ENCODE peak calls at places on chromosomes 13 and 19, in ten cellular contexts. One of them, this sample, is unnamed.

GRCh38 chr19:29375429-29376093 is 150.2 kb upstream of the VSTM2B start:
- DNase-seq in stimulated activated CD8-positive, alpha-beta memory T cell treated with anti-CD3 and anti-CD28 coated beads, Interleukin-2, amount 100 ng/mL, for 48 hours: no peak
- DNase-seq in mesothelial cell of epicardium: no peak
- DNase-seq in activated naive CD8-positive, alpha-beta T cell treated with anti-CD3 and anti-CD28 coated beads for 36 hours: no peak
- DNase-seq in NCI-H1694 treated with DMSO at 0.1 percent for 48 hours: no peak
- DNase-seq in nephron progenitor cell: no peak
- DNase-seq in uterus: no peak
- DNase-seq in SW 1271: no peak
- DNase-seq in A549: no peak
- DNase-seq in pancreas: no peak
- DNase-seq in this sample: no peak

GRCh38 chr19:5957132-5957531 is 20.8 kb downstream of the RANBP3 start:
- DNase-seq in SW 1271: no peak
- DNase-seq in activated naive CD8-positive, alpha-beta T cell treated with anti-CD3 and anti-CD28 coated beads for 36 hours: no peak
- DNase-seq in pancreas: no peak
- DNase-seq in stimulated activated CD8-positive, alpha-beta memory T cell treated with anti-CD3 and anti-CD28 coated beads, Interleukin-2, amount 100 ng/mL, for 48 hours: no peak
- DNase-seq in mesothelial cell of epicardium: no peak
- DNase-seq in nephron progenitor cell: no peak
- DNase-seq in NCI-H1694 treated with DMSO at 0.1 percent for 48 hours: no peak
- DNase-seq in A549: no peak
- DNase-seq in uterus: no peak
- DNase-seq in this sample: no peak

GRCh38 chr19:28899703-28900102 is 313.2 kb downstream of the UQCRFS1 start:
- DNase-seq in mesothelial cell of epicardium: no peak
- DNase-seq in pancreas: no peak
- DNase-seq in SW 1271: no peak
- DNase-seq in uterus: no peak
- DNase-seq in NCI-H1694 treated with DMSO at 0.1 percent for 48 hours: no peak
- DNase-seq in A549: no peak
- DNase-seq in stimulated activated CD8-positive, alpha-beta memory T cell treated with anti-CD3 and anti-CD28 coated beads, Interleukin-2, amount 100 ng/mL, for 48 hours: no peak
- DNase-seq in activated naive CD8-positive, alpha-beta T cell treated with anti-CD3 and anti-CD28 coated beads for 36 hours: no peak
- DNase-seq in nephron progenitor cell: no peak
- DNase-seq in this sample: no peak

GRCh38 chr13:56670563-56670962 is 470.2 kb upstream of the PRR20A start:
- DNase-seq in NCI-H1694 treated with DMSO at 0.1 percent for 48 hours: no peak
- DNase-seq in mesothelial cell of epicardium: no peak
- DNase-seq in stimulated activated CD8-positive, alpha-beta memory T cell treated with anti-CD3 and anti-CD28 coated beads, Interleukin-2, amount 100 ng/mL, for 48 hours: no peak
- DNase-seq in pancreas: no peak
- DNase-seq in activated naive CD8-positive, alpha-beta T cell treated with anti-CD3 and anti-CD28 coated beads for 36 hours: no peak
- DNase-seq in A549: no peak
- DNase-seq in uterus: no peak
- DNase-seq in nephron progenitor cell: no peak
- DNase-seq in SW 1271: no peak
- DNase-seq in this sample: no peak

GRCh38 chr19:58350001-58350801 is 3.1 kb downstream of the A1BG start:
- DNase-seq in NCI-H1694 treated with DMSO at 0.1 percent for 48 hours: no peak
- DNase-seq in pancreas: no peak
- DNase-seq in stimulated activated CD8-positive, alpha-beta memory T cell treated with anti-CD3 and anti-CD28 coated beads, Interleukin-2, amount 100 ng/mL, for 48 hours: no peak
- DNase-seq in mesothelial cell of epicardium: no peak
- DNase-seq in uterus: no peak
- DNase-seq in nephron progenitor cell: no peak
- DNase-seq in A549: no peak
- DNase-seq in activated naive CD8-positive, alpha-beta T cell treated with anti-CD3 and anti-CD28 coated beads for 36 hours: no peak
- DNase-seq in SW 1271: no peak
- DNase-seq in this sample: peak

GRCh38 chr13:107554355-107554905 is 660.9 kb downstream of the LIG4 start:
- DNase-seq in mesothelial cell of epicardium: no peak
- DNase-seq in stimulated activated CD8-positive, alpha-beta memory T cell treated with anti-CD3 and anti-CD28 coated beads, Interleukin-2, amount 100 ng/mL, for 48 hours: no peak
- DNase-seq in NCI-H1694 treated with DMSO at 0.1 percent for 48 hours: no peak
- DNase-seq in A549: no peak
- DNase-seq in activated naive CD8-positive, alpha-beta T cell treated with anti-CD3 and anti-CD28 coated beads for 36 hours: no peak
- DNase-seq in uterus: no peak
- DNase-seq in SW 1271: no peak
- DNase-seq in pancreas: no peak
- DNase-seq in nephron progenitor cell: no peak
- DNase-seq in this sample: no peak

GRCh38 chr13:37690361-37690760 is 91.8 kb upstream of the POSTN start:
- DNase-seq in NCI-H1694 treated with DMSO at 0.1 percent for 48 hours: no peak
- DNase-seq in uterus: no peak
- DNase-seq in pancreas: no peak
- DNase-seq in mesothelial cell of epicardium: no peak
- DNase-seq in stimulated activated CD8-positive, alpha-beta memory T cell treated with anti-CD3 and anti-CD28 coated beads, Interleukin-2, amount 100 ng/mL, for 48 hours: no peak
- DNase-seq in activated naive CD8-positive, alpha-beta T cell treated with anti-CD3 and anti-CD28 coated beads for 36 hours: no peak
- DNase-seq in SW 1271: no peak
- DNase-seq in A549: no peak
- DNase-seq in nephron progenitor cell: no peak
- DNase-seq in this sample: no peak

GRCh38 chr13:108777421-108778420 is 148.3 kb downstream of the MYO16 start:
- DNase-seq in nephron progenitor cell: peak
- DNase-seq in mesothelial cell of epicardium: no peak
- DNase-seq in pancreas: no peak
- DNase-seq in uterus: no peak
- DNase-seq in stimulated activated CD8-positive, alpha-beta memory T cell treated with anti-CD3 and anti-CD28 coated beads, Interleukin-2, amount 100 ng/mL, for 48 hours: no peak
- DNase-seq in SW 1271: no peak
- DNase-seq in NCI-H1694 treated with DMSO at 0.1 percent for 48 hours: no peak
- DNase-seq in A549: peak
- DNase-seq in activated naive CD8-positive, alpha-beta T cell treated with anti-CD3 and anti-CD28 coated beads for 36 hours: no peak
- DNase-seq in this sample: no peak

GRCh38 chr19:947707-948533 is 22.1 kb downstream of the ARID3A start:
- DNase-seq in uterus: peak
- DNase-seq in A549: no peak
- DNase-seq in SW 1271: no peak
- DNase-seq in nephron progenitor cell: no peak
- DNase-seq in pancreas: no peak
- DNase-seq in mesothelial cell of epicardium: no peak
- DNase-seq in activated naive CD8-positive, alpha-beta T cell treated with anti-CD3 and anti-CD28 coated beads for 36 hours: peak
- DNase-seq in NCI-H1694 treated with DMSO at 0.1 percent for 48 hours: no peak
- DNase-seq in stimulated activated CD8-positive, alpha-beta memory T cell treated with anti-CD3 and anti-CD28 coated beads, Interleukin-2, amount 100 ng/mL, for 48 hours: no peak
- DNase-seq in this sample: no peak

GRCh38 chr13:41231786-41232185 is 31.6 kb downstream of the MTRF1 start:
- DNase-seq in A549: no peak
- DNase-seq in nephron progenitor cell: peak
- DNase-seq in NCI-H1694 treated with DMSO at 0.1 percent for 48 hours: no peak
- DNase-seq in stimulated activated CD8-positive, alpha-beta memory T cell treated with anti-CD3 and anti-CD28 coated beads, Interleukin-2, amount 100 ng/mL, for 48 hours: no peak
- DNase-seq in uterus: no peak
- DNase-seq in mesothelial cell of epicardium: no peak
- DNase-seq in pancreas: peak
- DNase-seq in activated naive CD8-positive, alpha-beta T cell treated with anti-CD3 and anti-CD28 coated beads for 36 hours: no peak
- DNase-seq in SW 1271: no peak
- DNase-seq in this sample: no peak

GRCh38 chr13:39815345-39816111 is 160.1 kb downstream of the COG6 start:
- DNase-seq in A549: no peak
- DNase-seq in nephron progenitor cell: no peak
- DNase-seq in uterus: no peak
- DNase-seq in SW 1271: no peak
- DNase-seq in activated naive CD8-positive, alpha-beta T cell treated with anti-CD3 and anti-CD28 coated beads for 36 hours: no peak
- DNase-seq in stimulated activated CD8-positive, alpha-beta memory T cell treated with anti-CD3 and anti-CD28 coated beads, Interleukin-2, amount 100 ng/mL, for 48 hours: no peak
- DNase-seq in NCI-H1694 treated with DMSO at 0.1 percent for 48 hours: peak
- DNase-seq in pancreas: no peak
- DNase-seq in mesothelial cell of epicardium: no peak
- DNase-seq in this sample: no peak

GRCh38 chr19:40231544-40232424 is 5.3 kb upstream of the CCNP start:
- DNase-seq in pancreas: no peak
- DNase-seq in NCI-H1694 treated with DMSO at 0.1 percent for 48 hours: no peak
- DNase-seq in mesothelial cell of epicardium: no peak
- DNase-seq in stimulated activated CD8-positive, alpha-beta memory T cell treated with anti-CD3 and anti-CD28 coated beads, Interleukin-2, amount 100 ng/mL, for 48 hours: no peak
- DNase-seq in SW 1271: no peak
- DNase-seq in uterus: no peak
- DNase-seq in A549: no peak
- DNase-seq in nephron progenitor cell: peak
- DNase-seq in activated naive CD8-positive, alpha-beta T cell treated with anti-CD3 and anti-CD28 coated beads for 36 hours: no peak
- DNase-seq in this sample: peak

GRCh38 chr19:43901395-43902390 is 33.4 kb downstream of the ZNF45 start:
- DNase-seq in A549: peak
- DNase-seq in NCI-H1694 treated with DMSO at 0.1 percent for 48 hours: no peak
- DNase-seq in mesothelial cell of epicardium: peak
- DNase-seq in SW 1271: peak
- DNase-seq in stimulated activated CD8-positive, alpha-beta memory T cell treated with anti-CD3 and anti-CD28 coated beads, Interleukin-2, amount 100 ng/mL, for 48 hours: peak
- DNase-seq in pancreas: peak
- DNase-seq in nephron progenitor cell: peak
- DNase-seq in activated naive CD8-positive, alpha-beta T cell treated with anti-CD3 and anti-CD28 coated beads for 36 hours: peak
- DNase-seq in uterus: peak
- DNase-seq in this sample: peak

GRCh38 chr13:40664100-40665060 is 2.1 kb downstream of the FOXO1 start:
- DNase-seq in stimulated activated CD8-positive, alpha-beta memory T cell treated with anti-CD3 and anti-CD28 coated beads, Interleukin-2, amount 100 ng/mL, for 48 hours: peak
- DNase-seq in nephron progenitor cell: peak
- DNase-seq in uterus: peak
- DNase-seq in activated naive CD8-positive, alpha-beta T cell treated with anti-CD3 and anti-CD28 coated beads for 36 hours: peak
- DNase-seq in pancreas: peak
- DNase-seq in mesothelial cell of epicardium: peak
- DNase-seq in NCI-H1694 treated with DMSO at 0.1 percent for 48 hours: no peak
- DNase-seq in A549: peak
- DNase-seq in SW 1271: peak
- DNase-seq in this sample: peak

GRCh38 chr13:111926501-111927180 is 140.3 kb upstream of the SOX1 start:
- DNase-seq in NCI-H1694 treated with DMSO at 0.1 percent for 48 hours: no peak
- DNase-seq in SW 1271: no peak
- DNase-seq in A549: no peak
- DNase-seq in activated naive CD8-positive, alpha-beta T cell treated with anti-CD3 and anti-CD28 coated beads for 36 hours: no peak
- DNase-seq in stimulated activated CD8-positive, alpha-beta memory T cell treated with anti-CD3 and anti-CD28 coated beads, Interleukin-2, amount 100 ng/mL, for 48 hours: no peak
- DNase-seq in mesothelial cell of epicardium: no peak
- DNase-seq in pancreas: no peak
- DNase-seq in nephron progenitor cell: no peak
- DNase-seq in uterus: no peak
- DNase-seq in this sample: no peak

GRCh38 chr19:33690461-33691427 is 69.0 kb downstream of the CHST8 start:
- DNase-seq in uterus: no peak
- DNase-seq in activated naive CD8-positive, alpha-beta T cell treated with anti-CD3 and anti-CD28 coated beads for 36 hours: no peak
- DNase-seq in nephron progenitor cell: no peak
- DNase-seq in SW 1271: no peak
- DNase-seq in A549: no peak
- DNase-seq in mesothelial cell of epicardium: no peak
- DNase-seq in stimulated activated CD8-positive, alpha-beta memory T cell treated with anti-CD3 and anti-CD28 coated beads, Interleukin-2, amount 100 ng/mL, for 48 hours: peak
- DNase-seq in NCI-H1694 treated with DMSO at 0.1 percent for 48 hours: no peak
- DNase-seq in pancreas: no peak
- DNase-seq in this sample: no peak

GRCh38 chr19:3586124-3586626 is 897 bp downstream of the GIPC3 start:
- DNase-seq in uterus: no peak
- DNase-seq in NCI-H1694 treated with DMSO at 0.1 percent for 48 hours: no peak
- DNase-seq in SW 1271: no peak
- DNase-seq in A549: no peak
- DNase-seq in mesothelial cell of epicardium: no peak
- DNase-seq in activated naive CD8-positive, alpha-beta T cell treated with anti-CD3 and anti-CD28 coated beads for 36 hours: peak
- DNase-seq in stimulated activated CD8-positive, alpha-beta memory T cell treated with anti-CD3 and anti-CD28 coated beads, Interleukin-2, amount 100 ng/mL, for 48 hours: peak
- DNase-seq in pancreas: no peak
- DNase-seq in nephron progenitor cell: peak
- DNase-seq in this sample: no peak

GRCh38 chr13:80235559-80236296 is 105.2 kb downstream of the SPRY2 start:
- DNase-seq in NCI-H1694 treated with DMSO at 0.1 percent for 48 hours: no peak
- DNase-seq in uterus: no peak
- DNase-seq in activated naive CD8-positive, alpha-beta T cell treated with anti-CD3 and anti-CD28 coated beads for 36 hours: no peak
- DNase-seq in pancreas: no peak
- DNase-seq in mesothelial cell of epicardium: no peak
- DNase-seq in nephron progenitor cell: no peak
- DNase-seq in SW 1271: no peak
- DNase-seq in A549: peak
- DNase-seq in stimulated activated CD8-positive, alpha-beta memory T cell treated with anti-CD3 and anti-CD28 coated beads, Interleukin-2, amount 100 ng/mL, for 48 hours: no peak
- DNase-seq in this sample: peak

GRCh38 chr13:36074659-36075058 is 56.5 kb downstream of the DCLK1 start:
- DNase-seq in NCI-H1694 treated with DMSO at 0.1 percent for 48 hours: no peak
- DNase-seq in nephron progenitor cell: no peak
- DNase-seq in pancreas: no peak
- DNase-seq in uterus: no peak
- DNase-seq in mesothelial cell of epicardium: no peak
- DNase-seq in A549: no peak
- DNase-seq in stimulated activated CD8-positive, alpha-beta memory T cell treated with anti-CD3 and anti-CD28 coated beads, Interleukin-2, amount 100 ng/mL, for 48 hours: no peak
- DNase-seq in activated naive CD8-positive, alpha-beta T cell treated with anti-CD3 and anti-CD28 coated beads for 36 hours: no peak
- DNase-seq in SW 1271: no peak
- DNase-seq in this sample: no peak